ENCODE peak calls at places on chromosomes 11 and 22, in ten cellular contexts. U is KG1; G is T1000; F is GM23338; I is GM23248; L is colonic mucosa; O is adipocyte; Q is HT1080; P is activated CD4-positive, alpha-beta T cell treated with anti-CD3 and anti-CD28 coated beads, Interleukin-2, amount 50 U/mL, for 48 hours; B is LoVo. K is an unnamed sample.

GRCh38 chr22:26447594-26448329 is 18.7 kb downstream of the ASPHD2 start:
- DNase-seq in U (no peak), G (no peak), F (no peak), I (no peak), L (no peak), O (no peak), Q (no peak), P (no peak), B (no peak), K (no peak)

GRCh38 chr11:118910309-118911112 is 15.2 kb downstream of the BCL9L start:
- DNase-seq in U (no peak), G (peak), F (peak), I (peak), L (no peak), O (peak), Q (peak), P (peak), B (peak), K (peak)

GRCh38 chr11:65593518-65594414 is 1.8 kb downstream of the KCNK7 start:
- DNase-seq in U (no peak), G (no peak), F (peak), I (no peak), L (no peak), O (peak), Q (no peak), P (peak), B (no peak), K (no peak)

GRCh38 chr11:59765068-59765770 is 10.0 kb downstream of the STX3 start:
- DNase-seq in U (no peak), G (no peak), F (no peak), I (no peak), L (peak), O (no peak), Q (no peak), P (no peak), B (no peak), K (no peak)

GRCh38 chr11:123268118-123268517 is 73.1 kb upstream of the CLMP start:
- DNase-seq in U (no peak), G (no peak), F (no peak), I (peak), L (no peak), O (no peak), Q (no peak), P (no peak), B (no peak), K (no peak)

GRCh38 chr11:126993599-126993998 is 7.0 kb downstream of the KIRREL3 start:
- DNase-seq in U (no peak), G (no peak), F (no peak), I (peak), L (no peak), O (peak), Q (no peak), P (no peak), B (no peak), K (no peak)

GRCh38 chr11:87901366-87901765 is 273.9 kb downstream of the RAB38 start:
- DNase-seq in U (no peak), G (no peak), F (no peak), I (no peak), L (no peak), O (no peak), Q (no peak), P (no peak), B (no peak), K (no peak)

GRCh38 chr11:101880208-101880607 is 34.6 kb upstream of the CEP126 start:
- DNase-seq in U (peak), G (no peak), F (peak), I (peak), L (no peak), O (peak), Q (peak), P (no peak), B (peak), K (no peak)

GRCh38 chr11:45414082-45414481 is 127.9 kb upstream of the SYT13 start:
- DNase-seq in U (no peak), G (no peak), F (no peak), I (no peak), L (no peak), O (no peak), Q (no peak), P (no peak), B (no peak), K (no peak)

GRCh38 chr11:3180869-3181268 is 15.8 kb upstream of the OSBPL5 start:
- DNase-seq in U (no peak), G (no peak), F (no peak), I (no peak), L (no peak), O (no peak), Q (no peak), P (no peak), B (no peak), K (no peak)

GRCh38 chr22:27836181-27836580 is 34.6 kb upstream of the MN1 start:
- DNase-seq in U (no peak), G (no peak), F (no peak), I (peak), L (no peak), O (peak), Q (no peak), P (no peak), B (no peak), K (no peak)

GRCh38 chr22:29707471-29707870 is 12.3 kb upstream of the CABP7 start:
- DNase-seq in U (no peak), G (no peak), F (no peak), I (no peak), L (no peak), O (no peak), Q (no peak), P (no peak), B (no peak), K (no peak)

GRCh38 chr11:119092880-119093665 is 8.4 kb downstream of the HMBS start:
- DNase-seq in U (no peak), G (no peak), F (no peak), I (peak), L (no peak), O (peak), Q (no peak), P (peak), B (no peak), K (no peak)

GRCh38 chr11:130159657-130160459 is at the start of gene ST14:
- DNase-seq in U (no peak), G (no peak), F (peak), I (peak), L (peak), O (peak), Q (no peak), P (no peak), B (peak), K (no peak)

GRCh38 chr22:50293441-50294318 is 13.8 kb downstream of the PLXNB2 start:
- DNase-seq in U (no peak), G (peak), F (peak), I (peak), L (peak), O (peak), Q (peak), P (no peak), B (peak), K (no peak)

GRCh38 chr11:6612816-6613136 is 760 bp upstream of the TAF10 start:
- DNase-seq in U (no peak), G (no peak), F (peak), I (no peak), L (peak), O (no peak), Q (no peak), P (no peak), B (no peak), K (peak)

GRCh38 chr11:28860898-28861297 is 752.7 kb downstream of the METTL15 start:
- DNase-seq in U (no peak), G (no peak), F (no peak), I (peak), L (no peak), O (peak), Q (peak), P (no peak), B (no peak), K (no peak)